ENCODE peak calls at places on chromosomes 11 and 22, in five cellular contexts. One of them, this sample, is unnamed.
A peak's percentile ranks its signal among the peaks of the same experiment; 100 is the strongest.

GRCh38 chr11:130897262-130898182 is 18.8 kb downstream of the SNX19 start:
- DNase-seq in HepG2: no peak
- DNase-seq in GM12878: no peak
- DNase-seq in K562: no peak
- DNase-seq in SK-N-SH: no peak
- DNase-seq in this sample: no peak

GRCh38 chr11:11836676-11837231 is 5.0 kb upstream of the USP47 start:
- DNase-seq in SK-N-SH: no peak
- DNase-seq in HepG2: no peak
- DNase-seq in GM12878: no peak
- DNase-seq in K562: no peak
- DNase-seq in this sample: no peak

GRCh38 chr11:14423633-14424032 is 64.7 kb upstream of the RRAS2 start:
- DNase-seq in HepG2: peak; percentile 53
- DNase-seq in SK-N-SH: no peak
- DNase-seq in K562: no peak
- DNase-seq in GM12878: no peak
- DNase-seq in this sample: no peak

GRCh38 chr11:86041975-86042378 is 26.9 kb downstream of the PICALM start:
- DNase-seq in HepG2: peak; percentile 77
- DNase-seq in SK-N-SH: peak; percentile 68
- DNase-seq in GM12878: peak; percentile 60
- DNase-seq in K562: peak; percentile 86
- DNase-seq in this sample: peak; percentile 73

GRCh38 chr11:19187101-19187500 is 14.7 kb downstream of the CSRP3 start:
- DNase-seq in SK-N-SH: no peak
- DNase-seq in HepG2: no peak
- DNase-seq in K562: no peak
- DNase-seq in GM12878: no peak
- DNase-seq in this sample: no peak

GRCh38 chr22:44076825-44077224 is 52.7 kb downstream of the PARVB start:
- DNase-seq in K562: no peak
- DNase-seq in GM12878: no peak
- DNase-seq in HepG2: no peak
- DNase-seq in SK-N-SH: no peak
- DNase-seq in this sample: no peak

GRCh38 chr22:32622004-32622761 is 147.6 kb downstream of the FBXO7 start:
- DNase-seq in K562: no peak
- DNase-seq in SK-N-SH: no peak
- DNase-seq in GM12878: no peak
- DNase-seq in HepG2: peak; percentile 89
- DNase-seq in this sample: no peak

GRCh38 chr11:7520981-7521487 is 7.2 kb downstream of the PPFIBP2 start:
- DNase-seq in K562: no peak
- DNase-seq in GM12878: no peak
- DNase-seq in SK-N-SH: no peak
- DNase-seq in HepG2: no peak
- DNase-seq in this sample: no peak

GRCh38 chr11:68009391-68010000 is 631 bp upstream of the ALDH3B1 start:
- DNase-seq in K562: peak; percentile 72
- DNase-seq in GM12878: no peak
- DNase-seq in SK-N-SH: no peak
- DNase-seq in HepG2: no peak
- DNase-seq in this sample: no peak

GRCh38 chr11:12389676-12390075 is 12.3 kb downstream of the PARVA start:
- DNase-seq in HepG2: no peak
- DNase-seq in K562: no peak
- DNase-seq in SK-N-SH: no peak
- DNase-seq in GM12878: no peak
- DNase-seq in this sample: no peak

DNA sequence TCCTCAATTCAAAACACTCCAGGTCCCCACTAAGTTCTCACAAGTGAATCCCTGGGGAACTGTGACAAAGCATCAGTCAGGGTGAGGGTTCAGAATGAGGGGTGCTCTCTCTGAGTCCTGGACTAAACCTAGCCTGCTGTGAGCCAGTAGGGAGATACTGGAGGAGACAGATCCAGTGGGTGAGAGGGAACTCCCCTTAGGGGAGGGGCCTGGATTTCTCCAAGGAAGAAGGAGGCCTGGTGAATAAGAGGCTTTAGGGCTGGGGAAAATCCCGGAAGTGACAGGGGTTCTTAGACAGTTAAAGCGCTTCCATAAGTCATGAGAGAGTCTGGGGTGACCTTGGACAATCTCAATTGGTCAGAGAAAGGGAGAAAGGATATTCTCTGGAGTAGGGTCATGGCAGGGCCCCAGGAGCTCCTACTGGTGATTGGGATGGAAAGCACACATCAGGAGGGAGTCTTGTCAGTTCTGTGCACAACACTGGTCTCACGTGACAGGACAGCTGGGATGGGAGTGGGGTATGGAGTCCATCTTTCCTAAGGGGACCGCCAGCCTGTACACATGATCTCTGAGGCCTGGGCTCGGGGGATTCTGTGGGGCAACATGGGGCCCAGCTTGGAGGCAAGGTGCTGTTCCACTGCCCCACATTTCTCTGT is 1.5 kb downstream of the TBC1D10A start:
- DNase-seq in K562: peak; percentile 54
- DNase-seq in SK-N-SH: no peak
- DNase-seq in GM12878: no peak
- DNase-seq in HepG2: no peak
- DNase-seq in this sample: no peak
- TF ChIP-seq FOXM1 in K562: no peak
- TF ChIP-seq FOXM1 in SK-N-SH: no peak
- TF ChIP-seq FOXM1 in GM12878: no peak
- TF ChIP-seq FOXM1 in HepG2: no peak
- TF ChIP-seq FOXM1 in this sample: no peak

GRCh38 chr11:20501252-20501651 is 98.2 kb upstream of the SLC6A5 start:
- DNase-seq in SK-N-SH: no peak
- DNase-seq in K562: no peak
- DNase-seq in GM12878: no peak
- DNase-seq in HepG2: peak; percentile 13
- DNase-seq in this sample: no peak
- TF ChIP-seq FOXM1 in SK-N-SH: no peak
- TF ChIP-seq FOXM1 in K562: no peak
- TF ChIP-seq FOXM1 in GM12878: no peak
- TF ChIP-seq FOXM1 in HepG2: no peak
- TF ChIP-seq FOXM1 in this sample: no peak

GRCh38 chr11:63896071-63896470 is 20.9 kb downstream of the RCOR2 start:
- DNase-seq in GM12878: no peak
- DNase-seq in K562: peak; percentile 40
- DNase-seq in SK-N-SH: no peak
- DNase-seq in HepG2: no peak
- DNase-seq in this sample: no peak

GRCh38 chr11:63892233-63892632 is 24.7 kb downstream of the RCOR2 start:
- DNase-seq in SK-N-SH: no peak
- DNase-seq in HepG2: no peak
- DNase-seq in GM12878: no peak
- DNase-seq in K562: no peak
- DNase-seq in this sample: no peak

GRCh38 chr11:63901660-63902059 is 15.3 kb downstream of the RCOR2 start:
- DNase-seq in SK-N-SH: peak; percentile 45
- DNase-seq in HepG2: no peak
- DNase-seq in K562: no peak
- DNase-seq in GM12878: no peak
- DNase-seq in this sample: no peak

GRCh38 chr11:63893355-63893754 is 23.6 kb downstream of the RCOR2 start:
- DNase-seq in GM12878: no peak
- DNase-seq in K562: no peak
- DNase-seq in SK-N-SH: no peak
- DNase-seq in HepG2: no peak
- DNase-seq in this sample: no peak

GRCh38 chr11:63897459-63898156 is 19.4 kb downstream of the RCOR2 start:
- DNase-seq in SK-N-SH: no peak
- DNase-seq in HepG2: no peak
- DNase-seq in K562: no peak
- DNase-seq in GM12878: no peak
- DNase-seq in this sample: no peak
- TF ChIP-seq FOXM1 in SK-N-SH: no peak
- TF ChIP-seq FOXM1 in HepG2: no peak
- TF ChIP-seq FOXM1 in K562: no peak
- TF ChIP-seq FOXM1 in GM12878: no peak
- TF ChIP-seq FOXM1 in this sample: no peak

DNA sequence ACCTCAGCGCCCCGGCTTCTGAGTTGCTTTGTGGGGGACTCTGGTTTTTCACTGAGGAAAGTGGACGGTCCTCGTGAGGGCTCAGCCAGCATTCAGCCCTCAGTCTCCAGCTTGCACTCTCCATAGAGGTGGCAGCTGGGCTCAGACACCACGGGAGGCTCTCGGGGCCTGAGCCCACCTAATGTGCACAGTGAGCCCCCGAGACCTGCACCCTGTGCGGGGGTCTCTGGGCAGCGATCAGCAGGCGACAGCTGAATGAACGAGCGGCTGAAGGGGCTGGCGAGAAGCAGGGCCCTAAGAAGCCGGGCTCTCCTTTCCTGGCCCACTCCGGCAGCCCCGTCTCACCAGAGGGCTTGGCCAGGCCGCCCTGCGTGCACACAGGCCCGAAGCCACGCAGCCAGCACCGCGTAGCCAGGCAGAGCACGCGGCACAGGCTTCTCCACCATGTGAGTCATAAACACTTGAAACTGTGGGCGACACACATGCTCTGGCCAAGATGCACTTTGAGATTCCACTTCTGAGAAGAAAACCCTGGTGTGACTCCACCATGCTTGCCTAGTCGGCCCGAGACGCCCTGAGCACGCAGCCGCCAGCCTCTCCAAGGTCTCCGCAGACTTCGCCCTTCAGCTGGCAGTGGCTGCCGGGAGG is 28.0 kb downstream of the TOLLIP start:
- DNase-seq in GM12878: no peak
- DNase-seq in SK-N-SH: no peak
- DNase-seq in HepG2: no peak
- DNase-seq in K562: no peak
- DNase-seq in this sample: no peak
- TF ChIP-seq FOXM1 in GM12878: no peak
- TF ChIP-seq FOXM1 in SK-N-SH: no peak
- TF ChIP-seq FOXM1 in HepG2: no peak
- TF ChIP-seq FOXM1 in K562: no peak
- TF ChIP-seq FOXM1 in this sample: no peak

GRCh38 chr22:49925525-49926128 is 7.2 kb downstream of the CRELD2 start:
- DNase-seq in HepG2: no peak
- DNase-seq in SK-N-SH: no peak
- DNase-seq in GM12878: peak; percentile 71
- DNase-seq in K562: no peak
- DNase-seq in this sample: no peak
- TF ChIP-seq FOXM1 in HepG2: no peak
- TF ChIP-seq FOXM1 in SK-N-SH: no peak
- TF ChIP-seq FOXM1 in GM12878: no peak
- TF ChIP-seq FOXM1 in K562: no peak
- TF ChIP-seq FOXM1 in this sample: no peak

GRCh38 chr11:128496249-128496648 is 91.1 kb downstream of the ETS1 start:
- DNase-seq in K562: no peak
- DNase-seq in SK-N-SH: no peak
- DNase-seq in HepG2: no peak
- DNase-seq in GM12878: no peak
- DNase-seq in this sample: no peak
- TF ChIP-seq FOXM1 in K562: no peak
- TF ChIP-seq FOXM1 in SK-N-SH: no peak
- TF ChIP-seq FOXM1 in HepG2: no peak
- TF ChIP-seq FOXM1 in GM12878: no peak
- TF ChIP-seq FOXM1 in this sample: no peak

GRCh38 chr11:119702261-119702591 is 26.8 kb downstream of the NECTIN1 start:
- DNase-seq in K562: no peak
- DNase-seq in SK-N-SH: peak; percentile 77
- DNase-seq in GM12878: no peak
- DNase-seq in HepG2: no peak
- DNase-seq in this sample: no peak
- TF ChIP-seq FOXM1 in K562: no peak
- TF ChIP-seq FOXM1 in SK-N-SH: no peak
- TF ChIP-seq FOXM1 in GM12878: no peak
- TF ChIP-seq FOXM1 in HepG2: no peak
- TF ChIP-seq FOXM1 in this sample: no peak

DNA sequence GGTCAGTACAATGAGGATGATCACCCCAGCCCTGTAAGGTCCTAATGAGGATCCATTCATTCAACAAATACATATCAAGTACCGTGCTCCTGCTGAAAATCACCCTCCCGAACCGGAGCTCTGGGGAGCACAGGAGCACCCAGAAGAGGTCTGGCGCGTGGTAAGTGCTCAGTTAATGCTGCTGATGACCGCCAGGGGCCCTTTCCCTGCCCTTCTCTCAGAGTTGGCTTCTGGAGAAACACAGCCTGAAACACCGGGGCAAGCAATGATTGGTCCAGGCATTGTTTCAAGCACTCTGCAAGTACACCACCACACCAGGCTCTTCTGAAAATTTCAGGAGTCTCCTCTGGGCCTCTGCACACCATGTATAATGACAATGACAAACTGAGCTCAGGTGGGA is 3.8 kb upstream of the CCDC86 start:
- DNase-seq in SK-N-SH: no peak
- DNase-seq in HepG2: peak; percentile 28
- DNase-seq in K562: peak; percentile 70
- DNase-seq in GM12878: no peak
- DNase-seq in this sample: peak; percentile 27
- TF ChIP-seq FOXM1 in SK-N-SH: no peak
- TF ChIP-seq FOXM1 in HepG2: no peak
- TF ChIP-seq FOXM1 in K562: no peak
- TF ChIP-seq FOXM1 in GM12878: no peak
- TF ChIP-seq FOXM1 in this sample: no peak

DNA sequence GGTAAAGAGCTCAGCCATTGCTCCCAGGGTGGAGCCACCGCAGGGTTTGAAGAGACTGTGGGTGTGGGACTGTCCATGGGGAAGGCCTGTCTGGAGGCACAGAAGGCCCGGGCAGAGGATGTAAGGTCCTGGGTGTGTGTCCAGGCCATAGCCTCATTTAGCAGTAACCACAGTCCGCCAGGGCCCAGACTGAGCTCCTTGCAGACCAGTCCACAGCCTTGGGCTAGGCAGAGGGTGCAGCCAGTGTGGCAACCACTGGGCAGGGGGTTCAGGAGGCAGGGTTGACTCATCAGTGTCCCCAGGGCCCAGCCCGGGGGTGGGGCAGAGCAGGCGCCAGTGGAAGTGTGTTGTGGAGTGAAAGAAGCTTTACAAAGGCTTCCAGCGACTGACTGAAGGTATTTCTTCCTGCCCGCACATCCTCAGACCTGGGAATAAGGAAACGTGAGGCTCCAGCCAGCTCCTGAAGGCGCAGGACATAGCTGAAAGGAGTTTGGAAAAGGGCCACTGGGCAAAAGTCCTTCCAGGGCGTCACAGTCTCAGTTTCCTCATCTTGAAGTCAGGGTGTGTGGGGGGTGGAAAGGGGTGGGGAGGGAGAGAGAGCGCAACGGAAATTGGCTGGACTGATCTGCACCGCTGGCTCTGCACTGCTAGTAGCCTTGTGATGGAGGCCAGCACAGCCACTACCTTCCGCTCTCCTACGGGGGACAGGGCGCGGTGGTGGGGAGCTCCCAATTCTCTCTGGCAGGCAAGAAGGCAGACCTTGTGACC is 27.8 kb upstream of the WNT11 start:
- DNase-seq in SK-N-SH: peak; percentile 74
- DNase-seq in HepG2: no peak
- DNase-seq in GM12878: peak; percentile 37
- DNase-seq in K562: peak; percentile 51
- DNase-seq in this sample: no peak
- TF ChIP-seq FOXM1 in SK-N-SH: no peak
- TF ChIP-seq FOXM1 in HepG2: no peak
- TF ChIP-seq FOXM1 in GM12878: no peak
- TF ChIP-seq FOXM1 in K562: no peak
- TF ChIP-seq FOXM1 in this sample: no peak

This sample was measured in HEK293T.